ENCODE peak calls at places on chromosomes 11 and 22, in four cellular contexts. U, J, H and M are unnamed samples.

GRCh38 chr11:129291556-129291955 is 84.1 kb upstream of the BARX2 start:
- DNase-seq in U (no peak), J (no peak), H (no peak), M (no peak)

GRCh38 chr11:47412152-47412746 is 3.9 kb downstream of the SLC39A13 start:
- DNase-seq in U (no peak), J (peak), H (no peak), M (peak)

GRCh38 chr11:3856856-3857553 is 1.5 kb downstream of the STIM1 start:
- DNase-seq in U (no peak), J (no peak), H (no peak), M (no peak)

GRCh38 chr11:67646535-67647336 is 3.8 kb downstream of the ACY3 start:
- DNase-seq in U (peak), J (no peak), H (no peak), M (no peak)

GRCh38 chr22:23230348-23231068 is 50.2 kb downstream of the BCR start:
- DNase-seq in U (no peak), J (no peak), H (peak), M (no peak)

GRCh38 chr11:17515443-17516176 is 28.6 kb downstream of the USH1C start:
- DNase-seq in U (no peak), J (no peak), H (no peak), M (peak)

GRCh38 chr22:36549033-36549432 is 20.1 kb upstream of the EIF3D start:
- DNase-seq in U (no peak), J (no peak), H (no peak), M (no peak)

GRCh38 chr11:86124251-86125233 is 55.7 kb upstream of the PICALM start:
- DNase-seq in U (no peak), J (no peak), H (no peak), M (no peak)

GRCh38 chr11:86228967-86229330 is 15.6 kb upstream of the EED start:
- DNase-seq in U (no peak), J (no peak), H (no peak), M (no peak)

GRCh38 chr11:17894929-17895658 is 117.8 kb downstream of the SERGEF start:
- DNase-seq in U (no peak), J (no peak), H (no peak), M (peak)

GRCh38 chr11:720642-721346 is 14.8 kb downstream of the EPS8L2 start:
- DNase-seq in U (no peak), J (peak), H (no peak), M (peak)

DNA sequence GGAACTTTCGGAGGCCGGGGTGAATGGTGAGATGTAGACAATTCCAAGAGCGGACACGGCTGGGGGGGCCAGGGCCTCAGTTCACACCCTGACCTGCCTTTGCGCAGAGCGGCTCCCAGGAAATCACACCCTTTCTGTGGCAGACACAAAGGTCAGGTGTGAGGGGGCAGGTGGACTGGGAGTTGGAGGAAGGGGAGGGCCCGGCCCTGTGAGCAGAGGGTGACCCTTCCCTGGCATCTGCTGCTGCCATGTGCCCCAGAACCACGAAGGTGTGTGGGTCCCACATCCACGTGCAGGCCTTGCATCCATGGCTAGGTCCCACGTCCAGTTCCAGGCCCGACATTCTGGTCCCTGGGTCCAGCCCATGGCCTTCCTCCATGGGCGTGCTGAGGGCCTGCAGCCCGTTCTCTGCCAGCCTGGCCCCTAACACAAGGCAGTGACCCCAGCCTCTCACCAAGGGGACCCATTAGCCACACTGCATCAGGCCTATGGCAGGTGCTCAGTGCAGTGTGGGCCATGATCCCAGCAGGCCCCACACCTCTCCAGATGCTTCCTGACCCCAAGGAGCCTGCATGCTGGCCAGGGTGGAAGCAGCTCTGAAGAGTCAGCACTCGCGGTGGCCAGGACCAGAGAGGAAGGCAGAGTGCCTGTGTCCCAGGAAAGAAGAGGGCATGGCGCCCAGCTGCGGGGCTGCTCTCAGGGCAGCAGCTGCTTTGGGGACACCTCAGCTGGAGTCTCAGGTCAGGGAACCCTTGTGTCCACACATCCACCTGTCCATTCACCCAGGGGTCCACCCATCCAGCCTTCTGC is 18.9 kb upstream of the PIM3 start:
- DNase-seq in U (no peak), J (no peak), H (no peak), M (no peak)
- H3K4me2 ChIP-seq in U (no peak), J (no peak), H (no peak), M (no peak)

DNA sequence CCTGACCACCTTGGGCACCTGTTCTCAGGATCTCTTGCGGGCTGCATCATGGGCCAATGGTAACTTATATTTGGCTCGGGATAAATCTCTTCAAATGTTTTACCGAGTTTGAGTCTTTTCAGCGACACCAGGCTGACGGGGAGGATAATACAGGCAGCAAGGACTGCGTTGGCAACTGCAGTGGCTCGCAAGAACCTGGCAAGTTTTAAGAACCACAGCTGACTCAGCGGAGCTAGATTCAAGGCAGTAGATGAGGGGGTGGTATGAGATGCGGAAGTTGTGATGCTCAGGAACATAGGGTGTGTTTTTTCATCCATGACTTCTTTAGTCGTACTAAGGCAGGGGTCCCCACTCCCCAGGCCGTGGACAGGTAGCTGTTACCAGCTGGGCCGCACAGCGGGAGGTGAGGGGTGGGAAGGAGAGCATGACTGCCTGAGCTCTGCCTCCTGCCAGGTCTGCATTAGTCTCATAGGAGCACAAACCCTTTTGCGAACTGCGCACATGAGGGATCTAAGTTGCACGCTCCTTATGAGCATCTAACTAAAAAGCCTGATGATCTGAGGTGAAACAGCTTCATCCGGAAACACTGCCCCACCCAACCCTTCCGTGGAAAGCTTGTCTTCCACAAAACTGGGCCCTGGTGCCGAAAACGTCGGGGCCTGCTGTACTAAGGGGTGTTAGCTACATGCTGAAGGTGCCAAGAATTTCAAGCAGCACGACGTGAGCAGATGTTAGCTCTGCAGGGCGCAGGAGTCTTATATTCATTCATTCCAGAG is 6.4 kb upstream of the JAM3 start:
- DNase-seq in U (no peak), J (no peak), H (no peak), M (no peak)
- TF ChIP-seq NRF1 in U (no peak), J (no peak), H (no peak), M (no peak)

DNA sequence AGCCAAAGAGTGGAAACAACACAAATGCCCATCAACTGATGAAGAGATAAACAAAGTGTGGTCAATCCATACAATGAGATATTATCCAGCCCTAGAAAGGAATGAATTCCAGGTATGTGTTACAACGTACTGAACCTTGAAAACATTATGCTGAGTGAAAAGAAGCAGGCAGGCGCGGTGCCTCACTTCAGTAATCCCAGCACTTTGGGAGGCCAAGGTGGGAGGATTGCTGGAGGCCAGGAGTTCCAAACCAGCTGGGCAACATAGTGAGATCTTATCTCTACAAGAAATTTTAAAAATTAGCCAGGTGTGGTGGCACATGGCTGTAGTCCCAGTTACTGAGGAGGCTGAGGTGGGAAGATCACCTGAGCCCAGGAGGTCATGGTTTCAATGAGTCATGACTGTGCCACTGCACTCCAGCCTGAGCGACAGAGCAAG is 24.6 kb upstream of the TESMIN start:
- DNase-seq in U (no peak), J (no peak), H (no peak), M (no peak)
- H3K4me2 ChIP-seq in U (no peak), J (no peak), H (no peak), M (no peak)

GRCh38 chr11:127651175-127651887 is 650.8 kb upstream of the KIRREL3 start:
- DNase-seq in U (no peak), J (no peak), H (no peak), M (no peak)
- TF ChIP-seq NRF1 in U (no peak), J (no peak), H (no peak), M (no peak)

GRCh38 chr11:75275581-75275980 is 35.0 kb downstream of the TPBGL start:
- DNase-seq in U (no peak), J (no peak), H (no peak), M (no peak)
- H3K4me2 ChIP-seq in U (no peak), J (no peak), H (no peak), M (no peak)

GRCh38 chr11:74460481-74461154 is 6.7 kb downstream of the KCNE3 start:
- DNase-seq in U (no peak), J (peak), H (no peak), M (no peak)
- TF ChIP-seq NRF1 in U (no peak), J (no peak), H (no peak), M (no peak)